ENCODE peak calls at places on chromosomes 1 and 21, in ten cellular contexts. D is kidney tubule cell; M is left ventricle myocardium superior; W is osteocyte; Q is stromal cell of bone marrow; B is left cardiac atrium; T is T follicular helper cell; I is T47D; S is CD4-positive, alpha-beta T cell; A is COR-L47. N is an unnamed sample.

GRCh38 chr1:115545096-115545720 is 96.6 kb upstream of the VANGL1 start:
- DNase-seq in D (peak; percentile 39), Q (no peak), A (no peak), M (no peak), T (no peak), W (no peak), B (no peak), I (peak; percentile 4), S (no peak), N (no peak)

GRCh38 chr1:57517587-57518397 is 93.9 kb upstream of the DAB1 start:
- DNase-seq in A (no peak), Q (no peak), M (no peak), T (no peak), B (no peak), I (no peak), S (no peak), D (no peak), W (no peak), N (no peak)

GRCh38 chr1:70426154-70427131 is 15.4 kb downstream of the CTH start:
- DNase-seq in T (no peak), B (no peak), D (peak; percentile 41), S (no peak), M (no peak), I (no peak), Q (no peak), A (no peak), W (no peak), N (no peak)

GRCh38 chr1:45299981-45300668 is 26.6 kb upstream of the HPDL start:
- DNase-seq in S (no peak), I (peak; percentile 74), Q (peak; percentile 53), D (peak; percentile 72), W (peak; percentile 76), B (peak; percentile 36), T (peak; percentile 14), M (no peak), A (peak; percentile 38), N (no peak)

GRCh38 chr1:45543599-45544417 is 6.8 kb upstream of the AKR1A1 start:
- DNase-seq in S (peak; percentile 48), T (peak; percentile 60), Q (no peak), M (peak; percentile 56), B (peak; percentile 62), A (no peak), I (no peak), D (peak; percentile 73), W (no peak), N (peak; percentile 68)

GRCh38 chr1:243268284-243268653 is 12.4 kb downstream of the SDCCAG8 start:
- DNase-seq in D (peak; percentile 86), I (no peak), M (no peak), T (no peak), W (no peak), Q (peak; percentile 60), S (no peak), A (no peak), B (no peak), N (no peak)

GRCh38 chr21:16372546-16372945 is 642.8 kb downstream of the USP25 start:
- DNase-seq in W (no peak), Q (no peak), M (no peak), I (no peak), S (no peak), D (no peak), A (no peak), B (no peak), T (no peak), N (no peak)

GRCh38 chr1:42747125-42747524 is 7.1 kb upstream of the CLDN19 start:
- DNase-seq in D (no peak), T (peak; percentile 22), I (no peak), M (peak; percentile 74), W (no peak), S (peak; percentile 31), Q (no peak), A (no peak), B (peak; percentile 52), N (peak; percentile 39)

GRCh38 chr1:74412244-74412643 is 100.2 kb downstream of the LRRC53 start:
- DNase-seq in B (no peak), D (peak; percentile 6), A (no peak), T (no peak), M (no peak), S (no peak), I (no peak), Q (no peak), W (no peak), N (no peak)

GRCh38 chr1:109113787-109114568 is at the start of gene ELAPOR1:
- DNase-seq in B (peak; percentile 56), W (no peak), A (peak; percentile 96), T (peak; percentile 87), Q (no peak), S (peak; percentile 80), M (peak; percentile 63), I (peak; percentile 94), D (peak; percentile 56), N (peak; percentile 87)